ENCODE peak calls at places on chromosomes 13 and 19, in ten cellular contexts. One of them, this sample, is unnamed.

GRCh38 chr13:37068962-37069361 is 9.5 kb upstream of the SUPT20H start:
- DNase-seq in spleen: no peak
- DNase-seq in GM23248: peak; percentile 44
- DNase-seq in tibial nerve: no peak
- DNase-seq in NCI-H1048: no peak
- DNase-seq in fibroblast of lung: peak; percentile 12
- DNase-seq in astrocyte of the hippocampus: no peak
- DNase-seq in RWPE2: no peak
- DNase-seq in IMR-90: peak; percentile 30
- DNase-seq in posterior cingulate gyrus: no peak
- DNase-seq in this sample: no peak

GRCh38 chr13:110237895-110238294 is 69.1 kb downstream of the COL4A1 start:
- DNase-seq in spleen: no peak
- DNase-seq in GM23248: no peak
- DNase-seq in tibial nerve: no peak
- DNase-seq in NCI-H1048: no peak
- DNase-seq in fibroblast of lung: no peak
- DNase-seq in astrocyte of the hippocampus: no peak
- DNase-seq in RWPE2: no peak
- DNase-seq in IMR-90: no peak
- DNase-seq in posterior cingulate gyrus: no peak
- DNase-seq in this sample: no peak

GRCh38 chr13:79124183-79124582 is 281.9 kb downstream of the RBM26 start:
- DNase-seq in spleen: no peak
- DNase-seq in GM23248: no peak
- DNase-seq in tibial nerve: no peak
- DNase-seq in NCI-H1048: no peak
- DNase-seq in fibroblast of lung: no peak
- DNase-seq in astrocyte of the hippocampus: no peak
- DNase-seq in RWPE2: no peak
- DNase-seq in IMR-90: no peak
- DNase-seq in posterior cingulate gyrus: no peak
- DNase-seq in this sample: no peak

GRCh38 chr13:73717632-73718031 is 416.6 kb downstream of the KLF12 start:
- DNase-seq in spleen: no peak
- DNase-seq in GM23248: peak; percentile 7
- DNase-seq in tibial nerve: no peak
- DNase-seq in NCI-H1048: no peak
- DNase-seq in fibroblast of lung: peak; percentile 81
- DNase-seq in astrocyte of the hippocampus: peak; percentile 65
- DNase-seq in RWPE2: no peak
- DNase-seq in IMR-90: peak; percentile 69
- DNase-seq in posterior cingulate gyrus: no peak
- DNase-seq in this sample: peak; percentile 11

GRCh38 chr13:111629933-111630332 is 309.5 kb downstream of the TEX29 start:
- DNase-seq in spleen: no peak
- DNase-seq in GM23248: no peak
- DNase-seq in tibial nerve: no peak
- DNase-seq in NCI-H1048: no peak
- DNase-seq in fibroblast of lung: no peak
- DNase-seq in astrocyte of the hippocampus: no peak
- DNase-seq in RWPE2: no peak
- DNase-seq in IMR-90: no peak
- DNase-seq in posterior cingulate gyrus: peak; percentile 88
- DNase-seq in this sample: no peak

GRCh38 chr19:10317045-10317856 is 1.4 kb upstream of the FDX2 start:
- DNase-seq in spleen: no peak
- DNase-seq in GM23248: no peak
- DNase-seq in tibial nerve: no peak
- DNase-seq in NCI-H1048: no peak
- DNase-seq in fibroblast of lung: no peak
- DNase-seq in astrocyte of the hippocampus: no peak
- DNase-seq in RWPE2: no peak
- DNase-seq in IMR-90: no peak
- DNase-seq in posterior cingulate gyrus: no peak
- DNase-seq in this sample: no peak

GRCh38 chr19:14337510-14337909 is 43.7 kb upstream of the ADGRE5 start:
- DNase-seq in spleen: no peak
- DNase-seq in GM23248: peak; percentile 46
- DNase-seq in tibial nerve: no peak
- DNase-seq in NCI-H1048: no peak
- DNase-seq in fibroblast of lung: no peak
- DNase-seq in astrocyte of the hippocampus: peak; percentile 15
- DNase-seq in RWPE2: no peak
- DNase-seq in IMR-90: no peak
- DNase-seq in posterior cingulate gyrus: no peak
- DNase-seq in this sample: peak; percentile 31

GRCh38 chr13:90717451-90717936 is 630.0 kb upstream of the MIR17HG start:
- DNase-seq in spleen: no peak
- DNase-seq in GM23248: peak; percentile 93
- DNase-seq in tibial nerve: no peak
- DNase-seq in NCI-H1048: peak; percentile 50
- DNase-seq in fibroblast of lung: peak; percentile 97
- DNase-seq in astrocyte of the hippocampus: peak; percentile 94
- DNase-seq in RWPE2: no peak
- DNase-seq in IMR-90: peak; percentile 10
- DNase-seq in posterior cingulate gyrus: no peak
- DNase-seq in this sample: peak; percentile 73

GRCh38 chr13:30818323-30818960 is 83.1 kb downstream of the ALOX5AP start:
- DNase-seq in spleen: no peak
- DNase-seq in GM23248: peak; percentile 96
- DNase-seq in tibial nerve: no peak
- DNase-seq in NCI-H1048: no peak
- DNase-seq in fibroblast of lung: peak; percentile 100
- DNase-seq in astrocyte of the hippocampus: peak; percentile 84
- DNase-seq in RWPE2: no peak
- DNase-seq in IMR-90: peak; percentile 87
- DNase-seq in posterior cingulate gyrus: no peak
- DNase-seq in this sample: no peak

GRCh38 chr13:84933797-84934196 is 865.4 kb downstream of the SLITRK6 start:
- DNase-seq in spleen: no peak
- DNase-seq in GM23248: no peak
- DNase-seq in tibial nerve: no peak
- DNase-seq in NCI-H1048: no peak
- DNase-seq in fibroblast of lung: no peak
- DNase-seq in astrocyte of the hippocampus: no peak
- DNase-seq in RWPE2: no peak
- DNase-seq in IMR-90: no peak
- DNase-seq in posterior cingulate gyrus: no peak
- DNase-seq in this sample: no peak

GRCh38 chr13:83890358-83890757 is 8.1 kb upstream of the SLITRK1 start:
- DNase-seq in spleen: no peak
- DNase-seq in GM23248: no peak
- DNase-seq in tibial nerve: no peak
- DNase-seq in NCI-H1048: no peak
- DNase-seq in fibroblast of lung: no peak
- DNase-seq in astrocyte of the hippocampus: no peak
- DNase-seq in RWPE2: no peak
- DNase-seq in IMR-90: no peak
- DNase-seq in posterior cingulate gyrus: no peak
- DNase-seq in this sample: no peak

GRCh38 chr19:56076413-56076998 is 44.6 kb downstream of the ZNF787 start:
- DNase-seq in spleen: peak; percentile 48
- DNase-seq in GM23248: peak; percentile 72
- DNase-seq in tibial nerve: peak; percentile 78
- DNase-seq in NCI-H1048: peak; percentile 16
- DNase-seq in fibroblast of lung: peak; percentile 29
- DNase-seq in astrocyte of the hippocampus: peak; percentile 74
- DNase-seq in RWPE2: no peak
- DNase-seq in IMR-90: peak; percentile 50
- DNase-seq in posterior cingulate gyrus: peak; percentile 60
- DNase-seq in this sample: peak; percentile 59

GRCh38 chr13:100301418-100301817 is 212.5 kb downstream of the PCCA start:
- DNase-seq in spleen: no peak
- DNase-seq in GM23248: no peak
- DNase-seq in tibial nerve: no peak
- DNase-seq in NCI-H1048: no peak
- DNase-seq in fibroblast of lung: no peak
- DNase-seq in astrocyte of the hippocampus: peak; percentile 32
- DNase-seq in RWPE2: no peak
- DNase-seq in IMR-90: no peak
- DNase-seq in posterior cingulate gyrus: no peak
- DNase-seq in this sample: no peak

GRCh38 chr13:32426981-32427851 is 714 bp downstream of the N4BP2L1 start:
- DNase-seq in spleen: peak; percentile 91
- DNase-seq in GM23248: peak; percentile 62
- DNase-seq in tibial nerve: peak; percentile 39
- DNase-seq in NCI-H1048: no peak
- DNase-seq in fibroblast of lung: peak; percentile 35
- DNase-seq in astrocyte of the hippocampus: peak; percentile 59
- DNase-seq in RWPE2: no peak
- DNase-seq in IMR-90: peak; percentile 29
- DNase-seq in posterior cingulate gyrus: peak; percentile 91
- DNase-seq in this sample: no peak

GRCh38 chr19:33697766-33698165 is 76.0 kb downstream of the CHST8 start:
- DNase-seq in spleen: peak; percentile 24
- DNase-seq in GM23248: no peak
- DNase-seq in tibial nerve: no peak
- DNase-seq in NCI-H1048: no peak
- DNase-seq in fibroblast of lung: no peak
- DNase-seq in astrocyte of the hippocampus: no peak
- DNase-seq in RWPE2: peak; percentile 23
- DNase-seq in IMR-90: no peak
- DNase-seq in posterior cingulate gyrus: peak; percentile 37
- DNase-seq in this sample: no peak

GRCh38 chr19:38661996-38662395 is 14.5 kb downstream of the ACTN4 start:
- DNase-seq in spleen: no peak
- DNase-seq in GM23248: no peak
- DNase-seq in tibial nerve: no peak
- DNase-seq in NCI-H1048: no peak
- DNase-seq in fibroblast of lung: no peak
- DNase-seq in astrocyte of the hippocampus: no peak
- DNase-seq in RWPE2: no peak
- DNase-seq in IMR-90: no peak
- DNase-seq in posterior cingulate gyrus: no peak
- DNase-seq in this sample: no peak

GRCh38 chr13:67184247-67184646 is 45.9 kb downstream of the PCDH9 start:
- DNase-seq in spleen: no peak
- DNase-seq in GM23248: no peak
- DNase-seq in tibial nerve: no peak
- DNase-seq in NCI-H1048: no peak
- DNase-seq in fibroblast of lung: no peak
- DNase-seq in astrocyte of the hippocampus: no peak
- DNase-seq in RWPE2: no peak
- DNase-seq in IMR-90: no peak
- DNase-seq in posterior cingulate gyrus: no peak
- DNase-seq in this sample: no peak

GRCh38 chr13:49652691-49653305 is 24.5 kb downstream of the ARL11 start:
- DNase-seq in spleen: no peak
- DNase-seq in GM23248: peak; percentile 50
- DNase-seq in tibial nerve: peak; percentile 44
- DNase-seq in NCI-H1048: no peak
- DNase-seq in fibroblast of lung: no peak
- DNase-seq in astrocyte of the hippocampus: no peak
- DNase-seq in RWPE2: no peak
- DNase-seq in IMR-90: peak; percentile 10
- DNase-seq in posterior cingulate gyrus: no peak
- DNase-seq in this sample: no peak

GRCh38 chr19:55246462-55247451 is 12.1 kb downstream of the PPP6R1 start:
- DNase-seq in spleen: peak; percentile 68
- DNase-seq in GM23248: no peak
- DNase-seq in tibial nerve: no peak
- DNase-seq in NCI-H1048: no peak
- DNase-seq in fibroblast of lung: no peak
- DNase-seq in astrocyte of the hippocampus: no peak
- DNase-seq in RWPE2: no peak
- DNase-seq in IMR-90: no peak
- DNase-seq in posterior cingulate gyrus: peak; percentile 53
- DNase-seq in this sample: no peak

GRCh38 chr13:40667622-40667978 is 1.2 kb upstream of the FOXO1 start:
- DNase-seq in spleen: no peak
- DNase-seq in GM23248: no peak
- DNase-seq in tibial nerve: no peak
- DNase-seq in NCI-H1048: no peak
- DNase-seq in fibroblast of lung: no peak
- DNase-seq in astrocyte of the hippocampus: no peak
- DNase-seq in RWPE2: no peak
- DNase-seq in IMR-90: no peak
- DNase-seq in posterior cingulate gyrus: no peak
- DNase-seq in this sample: no peak

GRCh38 chr19:33152178-33152577 is 20.3 kb downstream of the WDR88 start:
- DNase-seq in spleen: no peak
- DNase-seq in GM23248: no peak
- DNase-seq in tibial nerve: no peak
- DNase-seq in NCI-H1048: no peak
- DNase-seq in fibroblast of lung: no peak
- DNase-seq in astrocyte of the hippocampus: no peak
- DNase-seq in RWPE2: no peak
- DNase-seq in IMR-90: peak; percentile 50
- DNase-seq in posterior cingulate gyrus: no peak
- DNase-seq in this sample: no peak

GRCh38 chr13:109494955-109495354 is 291.4 kb downstream of the IRS2 start:
- DNase-seq in spleen: no peak
- DNase-seq in GM23248: peak; percentile 91
- DNase-seq in tibial nerve: no peak
- DNase-seq in NCI-H1048: no peak
- DNase-seq in fibroblast of lung: peak; percentile 84
- DNase-seq in astrocyte of the hippocampus: peak; percentile 78
- DNase-seq in RWPE2: no peak
- DNase-seq in IMR-90: peak; percentile 52
- DNase-seq in posterior cingulate gyrus: no peak
- DNase-seq in this sample: no peak

GRCh38 chr19:1763648-1764292 is 10.5 kb downstream of the ONECUT3 start:
- DNase-seq in spleen: no peak
- DNase-seq in GM23248: no peak
- DNase-seq in tibial nerve: no peak
- DNase-seq in NCI-H1048: no peak
- DNase-seq in fibroblast of lung: no peak
- DNase-seq in astrocyte of the hippocampus: no peak
- DNase-seq in RWPE2: no peak
- DNase-seq in IMR-90: no peak
- DNase-seq in posterior cingulate gyrus: no peak
- DNase-seq in this sample: no peak

GRCh38 chr13:111043575-111043982 is 71.5 kb upstream of the ARHGEF7 start:
- DNase-seq in spleen: no peak
- DNase-seq in GM23248: peak; percentile 71
- DNase-seq in tibial nerve: no peak
- DNase-seq in NCI-H1048: no peak
- DNase-seq in fibroblast of lung: no peak
- DNase-seq in astrocyte of the hippocampus: peak; percentile 33
- DNase-seq in RWPE2: no peak
- DNase-seq in IMR-90: no peak
- DNase-seq in posterior cingulate gyrus: no peak
- DNase-seq in this sample: no peak

This sample was measured in H4.